ENCODE peak calls at places on chromosomes 1 and 21, in seven cellular contexts. J is IMR-90; L is endodermal cell; X is cardiac muscle cell; V is neural progenitor cell; R is CD8-positive, alpha-beta memory T cell; E is right atrium auricular region. P is an unnamed sample.

GRCh38 chr1:243742814-243743213 is 107.2 kb downstream of the AKT3 start:
- DNase-seq in J (peak; percentile 96), R (no peak), L (no peak), X (peak; percentile 67), E (no peak), V (no peak), P (peak; percentile 40)

GRCh38 chr1:11929849-11930248 is 3.6 kb upstream of the KIAA2013 start:
- DNase-seq in E (peak; percentile 87), R (no peak), X (peak; percentile 89), L (no peak), V (no peak), J (peak; percentile 71), P (no peak)

GRCh38 chr1:178134061-178134460 is 40.2 kb downstream of the RASAL2 start:
- DNase-seq in R (no peak), V (no peak), J (peak; percentile 82), X (peak; percentile 87), E (no peak), L (no peak), P (no peak)

GRCh38 chr1:236064674-236065508 is at the start of gene NID1:
- DNase-seq in V (peak; percentile 95), X (peak; percentile 89), E (peak; percentile 91), L (peak; percentile 93), R (no peak), J (peak; percentile 79), P (peak; percentile 75)

GRCh38 chr1:1210726-1211540 is 3.0 kb downstream of the TNFRSF4 start:
- DNase-seq in V (no peak), J (no peak), X (no peak), L (no peak), R (peak; percentile 0), E (no peak), P (no peak)

GRCh38 chr1:157045251-157046218 is at the start of gene ARHGEF11:
- DNase-seq in R (no peak), L (peak; percentile 94), J (peak; percentile 87), E (peak; percentile 79), X (peak; percentile 95), V (peak; percentile 97), P (peak; percentile 94)

GRCh38 chr1:229199892-229200291 is 71.0 kb upstream of the RAB4A start:
- DNase-seq in X (peak; percentile 49), R (no peak), V (no peak), J (no peak), L (no peak), E (no peak), P (no peak)

GRCh38 chr21:28867401-28867800 is 125.3 kb downstream of the LTN1 start:
- DNase-seq in X (peak; percentile 25), E (no peak), J (peak; percentile 39), L (no peak), R (no peak), V (no peak), P (no peak)

GRCh38 chr1:168170552-168171508 is 7.9 kb upstream of the TIPRL start:
- DNase-seq in E (no peak), X (no peak), J (no peak), R (no peak), L (no peak), V (no peak), P (no peak)

GRCh38 chr1:48999321-48999720 is 222.6 kb upstream of the BEND5 start:
- DNase-seq in L (no peak), X (no peak), E (no peak), V (no peak), J (no peak), R (no peak), P (no peak)

GRCh38 chr21:32141009-32141357 is 137.9 kb downstream of the MIS18A start:
- DNase-seq in E (no peak), V (no peak), R (no peak), J (no peak), L (no peak), X (no peak), P (no peak)

GRCh38 chr1:246262281-246262680 is 244.8 kb downstream of the SMYD3 start:
- DNase-seq in X (no peak), L (no peak), R (no peak), J (peak; percentile 8), E (no peak), V (no peak), P (no peak)

GRCh38 chr1:9909222-9910046 is 635 bp downstream of the CTNNBIP1 start:
- DNase-seq in E (no peak), X (no peak), L (peak; percentile 74), R (peak; percentile 10), J (no peak), V (peak; percentile 30), P (no peak)

GRCh38 chr1:192104135-192104534 is 54.1 kb upstream of the RGS18 start:
- DNase-seq in R (no peak), E (no peak), J (no peak), L (no peak), V (no peak), X (no peak), P (no peak)

GRCh38 chr21:29170935-29171334 is 40.5 kb downstream of the MAP3K7CL start:
- DNase-seq in E (no peak), R (no peak), V (no peak), J (no peak), X (no peak), L (no peak), P (no peak)

GRCh38 chr1:234000557-234001081 is 96.1 kb downstream of the SLC35F3 start:
- DNase-seq in L (peak; percentile 57), V (peak; percentile 34), J (no peak), R (no peak), X (no peak), E (no peak), P (no peak)

GRCh38 chr1:233994112-233994511 is 89.6 kb downstream of the SLC35F3 start:
- DNase-seq in J (no peak), L (no peak), E (no peak), X (no peak), R (no peak), V (no peak), P (no peak)

GRCh38 chr1:234001817-234002216 is 97.3 kb downstream of the SLC35F3 start:
- DNase-seq in X (no peak), E (no peak), L (no peak), J (no peak), R (no peak), V (no peak), P (no peak)

GRCh38 chr1:233993651-233994050 is 89.2 kb downstream of the SLC35F3 start:
- DNase-seq in R (no peak), V (no peak), J (no peak), E (no peak), L (no peak), X (no peak), P (no peak)

DNA sequence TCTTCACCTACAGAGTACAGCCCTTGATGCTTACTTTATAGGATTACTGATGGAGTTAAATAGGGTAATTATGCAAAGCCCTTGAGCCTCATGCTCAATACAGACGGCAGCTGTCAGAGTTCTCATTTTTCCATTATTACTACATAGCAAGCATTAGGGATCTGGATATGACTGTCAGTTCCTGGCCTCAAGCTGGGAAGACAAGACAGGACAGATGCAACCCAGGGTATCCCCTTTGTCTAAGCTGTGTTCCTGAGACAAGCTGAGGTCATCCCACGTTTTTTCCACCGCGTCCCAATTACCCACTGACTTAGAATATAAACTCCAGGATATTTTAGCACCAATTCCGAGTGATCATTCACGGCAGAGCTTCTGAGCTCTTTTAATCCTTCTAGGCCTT is 94.5 kb downstream of the SLC35F3 start:
- DNase-seq in V (peak; percentile 2), X (no peak), E (no peak), L (no peak), J (no peak), R (no peak), P (no peak)
- H3K4me3 ChIP-seq in V (no peak overlapping the region), X (no peak overlapping the region), E (no peak overlapping the region), L (no peak overlapping the region), J (no peak overlapping the region), R (no peak overlapping the region), P (no peak overlapping the region)

DNA sequence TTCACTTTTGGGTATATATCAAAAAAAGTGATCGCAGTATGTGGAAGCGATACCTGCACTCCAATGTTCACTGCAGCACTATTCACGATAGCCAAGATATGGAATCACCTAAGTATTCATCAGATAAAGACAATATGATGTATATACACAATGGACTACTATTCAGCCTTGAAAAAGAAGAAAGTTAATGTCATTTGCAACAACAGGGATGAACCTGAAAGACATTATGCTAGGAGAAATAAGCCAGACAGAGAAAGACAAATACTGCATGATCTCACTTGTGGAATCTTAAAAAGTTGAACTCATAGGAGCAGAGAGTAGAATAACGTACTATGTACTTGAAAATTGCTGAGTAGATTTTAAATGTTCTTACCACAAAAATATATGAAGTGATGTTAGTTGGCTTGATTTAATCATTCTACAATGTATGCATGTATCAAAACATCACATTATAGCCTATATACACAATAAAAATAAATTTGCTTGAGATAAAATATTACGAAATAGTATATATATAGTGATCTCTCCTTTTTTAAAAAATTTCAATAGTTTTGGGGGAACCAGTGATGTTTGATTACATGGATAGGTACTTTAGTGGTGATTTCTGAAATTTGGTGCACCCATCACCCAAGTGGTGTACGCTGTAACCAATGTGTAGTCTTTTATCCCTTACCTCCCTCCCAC is 56.0 kb downstream of the DTL start:
- DNase-seq in L (no peak), R (no peak), E (no peak), J (no peak), V (no peak), X (no peak), P (no peak)
- H3K27ac ChIP-seq in L (no peak overlapping the region), R (no peak overlapping the region), E (no peak overlapping the region), J (no peak overlapping the region), V (no peak overlapping the region), X (no peak overlapping the region), P (no peak overlapping the region)

GRCh38 chr1:113101588-113101987 is 28.6 kb downstream of the LRIG2 start:
- DNase-seq in L (no peak), V (no peak), R (no peak), J (peak; percentile 60), E (no peak), X (peak; percentile 22), P (no peak)

GRCh38 chr1:113109908-113110554 is 37.0 kb downstream of the LRIG2 start:
- DNase-seq in E (peak; percentile 71), J (peak; percentile 98), R (no peak), L (no peak), V (no peak), X (peak; percentile 97), P (peak; percentile 71)

GRCh38 chr1:113103048-113103447 is 30.1 kb downstream of the LRIG2 start:
- DNase-seq in R (no peak), L (no peak), E (no peak), X (no peak), J (no peak), V (no peak), P (no peak)

GRCh38 chr1:113103977-113104376 is 31.0 kb downstream of the LRIG2 start:
- DNase-seq in J (no peak), E (no peak), X (no peak), R (no peak), L (no peak), V (no peak), P (no peak)

GRCh38 chr1:113106910-113107309 is 33.9 kb downstream of the LRIG2 start:
- DNase-seq in R (no peak), X (no peak), J (no peak), E (no peak), L (no peak), V (no peak), P (no peak)
- H3K36me3 ChIP-seq in R (peaks cover 40% of the 10 kb centered on the region), X (peaks cover 75% of the 10 kb centered on the region), J (peaks cover 40% of the 10 kb centered on the region), E (peaks cover 74% of the 10 kb centered on the region), L (peaks cover 86% of the 10 kb centered on the region), V (peaks cover 13% of the 10 kb centered on the region), P (peaks cover 75% of the 10 kb centered on the region)

DNA sequence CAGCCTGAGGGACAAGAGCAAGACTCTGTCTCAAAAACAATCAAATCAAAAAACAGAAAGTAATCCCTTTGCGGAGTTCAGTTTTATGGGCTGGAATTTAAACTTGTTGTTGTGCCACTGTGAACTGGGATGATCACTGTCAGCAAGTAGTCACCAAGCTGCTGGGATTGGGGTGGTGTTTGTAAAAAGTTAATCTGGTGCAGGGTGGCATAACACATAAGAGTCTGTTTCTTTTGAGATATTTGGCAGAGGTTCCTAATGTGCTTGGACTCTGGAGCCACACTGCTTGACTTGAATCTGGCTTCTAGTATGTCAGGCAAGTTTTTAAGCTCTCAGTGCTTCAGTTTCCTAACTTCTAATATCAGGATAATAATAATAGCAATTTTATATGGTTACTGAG is 6.6 kb downstream of the CLIC4 start:
- DNase-seq in L (no peak), V (no peak), X (no peak), R (no peak), E (no peak), J (no peak), P (no peak)
- H3K4me3 ChIP-seq in L (no peak overlapping the region), V (no peak overlapping the region), X (no peak overlapping the region), R (no peak overlapping the region), E (no peak overlapping the region), J (no peak overlapping the region), P (no peak overlapping the region)